ENCODE peak calls at places on chromosomes 2 and 18, in ten cellular contexts. G is tibial artery; J is IMR-90; Q is endodermal cell; O is stimulated activated CD8-positive, alpha-beta memory T cell treated with anti-CD3 and anti-CD28 coated beads, Interleukin-15, amount 100 ng/mL, for 4 hours; T is PC-9; N is fibroblast of lung; K is GM12864; R is naive B cell; V is RPMI7951. P is an unnamed sample.

GRCh38 chr18:72762505-72763122 is 105.2 kb downstream of the NETO1 start:
- DNase-seq in G (no peak), J (peak), Q (no peak), O (no peak), T (peak), N (peak), K (peak), R (peak), V (peak), P (peak)

GRCh38 chr2:18440141-18440605 is 120.3 kb downstream of the RDH14 start:
- DNase-seq in G (no peak), J (peak), Q (no peak), O (no peak), T (no peak), N (peak), K (no peak), R (no peak), V (peak), P (no peak)

GRCh38 chr2:191620144-191620543 is 57.8 kb upstream of the NABP1 start:
- DNase-seq in G (no peak), J (peak), Q (no peak), O (no peak), T (peak), N (no peak), K (no peak), R (no peak), V (no peak), P (no peak)

GRCh38 chr2:122031544-122032263 is 276.3 kb downstream of the TSN start:
- DNase-seq in G (no peak), J (peak), Q (no peak), O (no peak), T (peak), N (peak), K (no peak), R (no peak), V (peak), P (no peak)

GRCh38 chr2:20450201-20451108 is 3.6 kb downstream of the RHOB start:
- DNase-seq in G (peak), J (peak), Q (peak), O (no peak), T (peak), N (peak), K (no peak), R (no peak), V (peak), P (peak)

GRCh38 chr2:170118641-170119040 is 59.3 kb upstream of the MYO3B start:
- DNase-seq in G (no peak), J (no peak), Q (no peak), O (no peak), T (no peak), N (no peak), K (no peak), R (no peak), V (no peak), P (no peak)

GRCh38 chr2:215667544-215668243 is 231.8 kb upstream of the FN1 start:
- DNase-seq in G (no peak), J (no peak), Q (no peak), O (no peak), T (no peak), N (no peak), K (no peak), R (no peak), V (no peak), P (no peak)

GRCh38 chr2:30206461-30207430 is 24.6 kb upstream of the LBH start:
- DNase-seq in G (no peak), J (no peak), Q (no peak), O (no peak), T (no peak), N (no peak), K (no peak), R (no peak), V (no peak), P (no peak)

GRCh38 chr2:65386340-65386739 is 46.1 kb downstream of the SPRED2 start:
- DNase-seq in G (no peak), J (no peak), Q (no peak), O (no peak), T (no peak), N (peak), K (no peak), R (no peak), V (no peak), P (no peak)

GRCh38 chr2:197539734-197540133 is 23.9 kb downstream of the MOB4 start:
- DNase-seq in G (no peak), J (no peak), Q (no peak), O (no peak), T (no peak), N (no peak), K (no peak), R (no peak), V (no peak), P (no peak)

GRCh38 chr2:197461073-197461472 is 7.7 kb downstream of the COQ10B start:
- DNase-seq in G (no peak), J (peak), Q (no peak), O (no peak), T (peak), N (peak), K (no peak), R (no peak), V (no peak), P (no peak)